ENCODE peak calls at places on chromosomes 7 and 10, in seven cellular contexts. One of them, this sample, is unnamed.

GRCh38 chr7:115232041-115232440 is 310.1 kb downstream of the MDFIC start:
- DNase-seq in osteocyte: no peak
- DNase-seq in astrocyte of the spinal cord: peak
- DNase-seq in AG09309: no peak
- DNase-seq in cardiac muscle cell: peak
- DNase-seq in HCT116: no peak
- DNase-seq in CD8-positive, alpha-beta T cell: no peak
- DNase-seq in this sample: no peak

GRCh38 chr7:2006921-2007381 is 225.8 kb downstream of the MAD1L1 start:
- DNase-seq in osteocyte: no peak
- DNase-seq in astrocyte of the spinal cord: no peak
- DNase-seq in AG09309: no peak
- DNase-seq in CD8-positive, alpha-beta T cell: no peak
- DNase-seq in cardiac muscle cell: no peak
- DNase-seq in HCT116: no peak
- DNase-seq in this sample: no peak

GRCh38 chr7:105690286-105690915 is 109.1 kb upstream of the EFCAB10 start:
- DNase-seq in AG09309: no peak
- DNase-seq in CD8-positive, alpha-beta T cell: no peak
- DNase-seq in astrocyte of the spinal cord: no peak
- DNase-seq in HCT116: no peak
- DNase-seq in osteocyte: no peak
- DNase-seq in cardiac muscle cell: no peak
- DNase-seq in this sample: no peak

GRCh38 chr10:124318076-124318475 is 100.6 kb downstream of the OAT start:
- DNase-seq in AG09309: no peak
- DNase-seq in astrocyte of the spinal cord: no peak
- DNase-seq in CD8-positive, alpha-beta T cell: peak
- DNase-seq in cardiac muscle cell: no peak
- DNase-seq in osteocyte: peak
- DNase-seq in HCT116: no peak
- DNase-seq in this sample: no peak

GRCh38 chr10:102280397-102281015 is 35.2 kb downstream of the GBF1 start:
- DNase-seq in cardiac muscle cell: peak
- DNase-seq in osteocyte: peak
- DNase-seq in AG09309: no peak
- DNase-seq in astrocyte of the spinal cord: peak
- DNase-seq in HCT116: no peak
- DNase-seq in CD8-positive, alpha-beta T cell: no peak
- DNase-seq in this sample: no peak

GRCh38 chr7:91836065-91836368 is 44.5 kb downstream of the MTERF1 start:
- DNase-seq in HCT116: no peak
- DNase-seq in astrocyte of the spinal cord: peak
- DNase-seq in osteocyte: no peak
- DNase-seq in CD8-positive, alpha-beta T cell: no peak
- DNase-seq in cardiac muscle cell: peak
- DNase-seq in AG09309: no peak
- DNase-seq in this sample: no peak

GRCh38 chr7:41640487-41640886 is 62.4 kb downstream of the INHBA start:
- DNase-seq in astrocyte of the spinal cord: peak
- DNase-seq in AG09309: no peak
- DNase-seq in cardiac muscle cell: no peak
- DNase-seq in CD8-positive, alpha-beta T cell: no peak
- DNase-seq in osteocyte: no peak
- DNase-seq in HCT116: no peak
- DNase-seq in this sample: no peak

GRCh38 chr7:137245186-137245585 is 98.3 kb downstream of the PTN start:
- DNase-seq in astrocyte of the spinal cord: no peak
- DNase-seq in cardiac muscle cell: no peak
- DNase-seq in osteocyte: no peak
- DNase-seq in AG09309: no peak
- DNase-seq in HCT116: no peak
- DNase-seq in CD8-positive, alpha-beta T cell: no peak
- DNase-seq in this sample: no peak

GRCh38 chr7:88102686-88103085 is 117.2 kb downstream of the SRI start:
- DNase-seq in astrocyte of the spinal cord: no peak
- DNase-seq in HCT116: no peak
- DNase-seq in osteocyte: no peak
- DNase-seq in AG09309: no peak
- DNase-seq in cardiac muscle cell: no peak
- DNase-seq in CD8-positive, alpha-beta T cell: no peak
- DNase-seq in this sample: no peak

GRCh38 chr10:73876971-73877370 is 2.6 kb upstream of the CAMK2G start:
- DNase-seq in AG09309: no peak
- DNase-seq in astrocyte of the spinal cord: no peak
- DNase-seq in CD8-positive, alpha-beta T cell: no peak
- DNase-seq in HCT116: no peak
- DNase-seq in cardiac muscle cell: peak
- DNase-seq in osteocyte: no peak
- DNase-seq in this sample: no peak

GRCh38 chr7:27159278-27160146 is 3.0 kb upstream of the HOXA7 start:
- DNase-seq in AG09309: no peak
- DNase-seq in osteocyte: no peak
- DNase-seq in HCT116: no peak
- DNase-seq in astrocyte of the spinal cord: peak
- DNase-seq in cardiac muscle cell: no peak
- DNase-seq in CD8-positive, alpha-beta T cell: peak
- DNase-seq in this sample: no peak

GRCh38 chr7:79091011-79091410 is 362.5 kb downstream of the MAGI2 start:
- DNase-seq in osteocyte: no peak
- DNase-seq in HCT116: no peak
- DNase-seq in CD8-positive, alpha-beta T cell: no peak
- DNase-seq in astrocyte of the spinal cord: peak
- DNase-seq in cardiac muscle cell: peak
- DNase-seq in AG09309: no peak
- DNase-seq in this sample: no peak

GRCh38 chr10:102777696-102778530 is 34.2 kb downstream of the WBP1L start:
- DNase-seq in HCT116: no peak
- DNase-seq in osteocyte: no peak
- DNase-seq in AG09309: no peak
- DNase-seq in cardiac muscle cell: no peak
- DNase-seq in CD8-positive, alpha-beta T cell: no peak
- DNase-seq in astrocyte of the spinal cord: no peak
- DNase-seq in this sample: no peak

GRCh38 chr7:36439624-36440023 is 50.0 kb downstream of the ANLN start:
- DNase-seq in osteocyte: no peak
- DNase-seq in cardiac muscle cell: peak
- DNase-seq in CD8-positive, alpha-beta T cell: no peak
- DNase-seq in astrocyte of the spinal cord: no peak
- DNase-seq in HCT116: no peak
- DNase-seq in AG09309: no peak
- DNase-seq in this sample: no peak

GRCh38 chr7:36441344-36442022 is 51.8 kb downstream of the ANLN start:
- DNase-seq in astrocyte of the spinal cord: no peak
- DNase-seq in CD8-positive, alpha-beta T cell: no peak
- DNase-seq in cardiac muscle cell: no peak
- DNase-seq in osteocyte: no peak
- DNase-seq in AG09309: no peak
- DNase-seq in HCT116: no peak
- DNase-seq in this sample: no peak

GRCh38 chr7:36438211-36438610 is 48.5 kb downstream of the ANLN start:
- DNase-seq in AG09309: no peak
- DNase-seq in HCT116: no peak
- DNase-seq in CD8-positive, alpha-beta T cell: no peak
- DNase-seq in osteocyte: no peak
- DNase-seq in astrocyte of the spinal cord: no peak
- DNase-seq in cardiac muscle cell: no peak
- DNase-seq in this sample: no peak

GRCh38 chr7:36440880-36441279 is 51.2 kb downstream of the ANLN start:
- DNase-seq in HCT116: peak
- DNase-seq in osteocyte: no peak
- DNase-seq in astrocyte of the spinal cord: peak
- DNase-seq in CD8-positive, alpha-beta T cell: no peak
- DNase-seq in cardiac muscle cell: peak
- DNase-seq in AG09309: peak
- DNase-seq in this sample: peak
- TF ChIP-seq CTCF in HCT116: peak
- TF ChIP-seq CTCF in osteocyte: peak
- TF ChIP-seq CTCF in astrocyte of the spinal cord: peak
- TF ChIP-seq CTCF in CD8-positive, alpha-beta T cell: no peak
- TF ChIP-seq CTCF in cardiac muscle cell: peak
- TF ChIP-seq CTCF in AG09309: peak
- TF ChIP-seq CTCF in this sample: peak

GRCh38 chr7:82017334-82017943 is 247.6 kb upstream of the HGF start:
- DNase-seq in AG09309: no peak
- DNase-seq in HCT116: peak
- DNase-seq in CD8-positive, alpha-beta T cell: no peak
- DNase-seq in cardiac muscle cell: peak
- DNase-seq in osteocyte: no peak
- DNase-seq in astrocyte of the spinal cord: peak
- DNase-seq in this sample: no peak
- TF ChIP-seq CTCF in AG09309: peak
- TF ChIP-seq CTCF in HCT116: peak
- TF ChIP-seq CTCF in CD8-positive, alpha-beta T cell: no peak
- TF ChIP-seq CTCF in cardiac muscle cell: peak
- TF ChIP-seq CTCF in osteocyte: peak
- TF ChIP-seq CTCF in astrocyte of the spinal cord: peak
- TF ChIP-seq CTCF in this sample: peak

GRCh38 chr7:129605038-129605437 is 6.5 kb upstream of the NRF1 start:
- DNase-seq in AG09309: no peak
- DNase-seq in astrocyte of the spinal cord: no peak
- DNase-seq in osteocyte: no peak
- DNase-seq in CD8-positive, alpha-beta T cell: no peak
- DNase-seq in cardiac muscle cell: no peak
- DNase-seq in HCT116: no peak
- DNase-seq in this sample: no peak

GRCh38 chr7:129606801-129607200 is 4.7 kb upstream of the NRF1 start:
- DNase-seq in cardiac muscle cell: no peak
- DNase-seq in HCT116: no peak
- DNase-seq in astrocyte of the spinal cord: no peak
- DNase-seq in AG09309: no peak
- DNase-seq in osteocyte: no peak
- DNase-seq in CD8-positive, alpha-beta T cell: no peak
- DNase-seq in this sample: no peak

GRCh38 chr7:129609666-129610065 is 1.9 kb upstream of the NRF1 start:
- DNase-seq in AG09309: no peak
- DNase-seq in cardiac muscle cell: no peak
- DNase-seq in HCT116: no peak
- DNase-seq in osteocyte: no peak
- DNase-seq in astrocyte of the spinal cord: no peak
- DNase-seq in CD8-positive, alpha-beta T cell: no peak
- DNase-seq in this sample: no peak

GRCh38 chr7:129605960-129606644 is 5.4 kb upstream of the NRF1 start:
- DNase-seq in osteocyte: no peak
- DNase-seq in cardiac muscle cell: no peak
- DNase-seq in astrocyte of the spinal cord: no peak
- DNase-seq in HCT116: no peak
- DNase-seq in CD8-positive, alpha-beta T cell: no peak
- DNase-seq in AG09309: no peak
- DNase-seq in this sample: no peak

DNA sequence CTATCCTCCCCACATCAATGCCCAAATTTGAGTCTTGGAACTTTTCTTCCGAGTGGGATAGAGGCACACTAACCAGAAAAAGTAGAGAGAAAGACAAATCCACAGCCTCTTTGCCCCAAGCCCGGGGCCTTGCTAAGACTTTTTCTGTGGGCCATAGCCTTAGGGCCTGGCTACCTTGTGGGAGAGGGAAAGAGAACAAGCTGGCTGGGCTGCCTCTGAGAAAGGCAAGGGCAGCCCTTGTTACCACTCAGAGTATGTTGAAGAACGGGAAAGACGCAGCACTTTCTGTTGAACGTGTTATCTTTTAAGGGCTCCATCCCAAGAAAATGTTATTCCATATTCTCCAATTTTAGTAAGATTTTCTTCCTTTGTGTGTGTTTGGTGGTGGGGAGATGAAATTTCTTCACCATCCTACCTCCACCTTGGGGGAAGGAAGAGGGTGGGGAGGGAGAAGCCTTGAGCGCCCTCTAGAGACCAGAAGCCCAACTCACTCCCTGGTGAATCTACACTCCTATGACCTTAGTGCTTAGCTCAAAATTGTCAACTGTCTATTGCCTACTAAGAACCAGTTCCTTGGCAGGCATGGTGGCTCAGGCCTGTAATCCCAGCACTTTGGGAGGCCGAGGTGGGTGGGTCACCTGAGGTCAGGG is 3.9 kb upstream of the NRF1 start:
- DNase-seq in osteocyte: no peak
- DNase-seq in cardiac muscle cell: peak
- DNase-seq in astrocyte of the spinal cord: peak
- DNase-seq in CD8-positive, alpha-beta T cell: peak
- DNase-seq in HCT116: no peak
- DNase-seq in AG09309: no peak
- DNase-seq in this sample: no peak
- TF ChIP-seq CTCF in osteocyte: peak
- TF ChIP-seq CTCF in cardiac muscle cell: peak
- TF ChIP-seq CTCF in astrocyte of the spinal cord: peak
- TF ChIP-seq CTCF in CD8-positive, alpha-beta T cell: peak
- TF ChIP-seq CTCF in HCT116: peak
- TF ChIP-seq CTCF in AG09309: peak
- TF ChIP-seq CTCF in this sample: peak

GRCh38 chr10:42961776-42962119 is 115.1 kb upstream of the RET start:
- DNase-seq in CD8-positive, alpha-beta T cell: peak
- DNase-seq in cardiac muscle cell: no peak
- DNase-seq in osteocyte: peak
- DNase-seq in astrocyte of the spinal cord: no peak
- DNase-seq in AG09309: no peak
- DNase-seq in HCT116: no peak
- DNase-seq in this sample: no peak

GRCh38 chr10:42959833-42960232 is 117.0 kb upstream of the RET start:
- DNase-seq in astrocyte of the spinal cord: no peak
- DNase-seq in cardiac muscle cell: no peak
- DNase-seq in AG09309: no peak
- DNase-seq in osteocyte: no peak
- DNase-seq in CD8-positive, alpha-beta T cell: peak
- DNase-seq in HCT116: no peak
- DNase-seq in this sample: no peak

GRCh38 chr10:42961156-42961589 is 115.7 kb upstream of the RET start:
- DNase-seq in cardiac muscle cell: no peak
- DNase-seq in CD8-positive, alpha-beta T cell: no peak
- DNase-seq in astrocyte of the spinal cord: no peak
- DNase-seq in osteocyte: no peak
- DNase-seq in AG09309: no peak
- DNase-seq in HCT116: no peak
- DNase-seq in this sample: no peak

GRCh38 chr10:42962120-42962901 is 114.6 kb upstream of the RET start:
- DNase-seq in cardiac muscle cell: no peak
- DNase-seq in AG09309: no peak
- DNase-seq in HCT116: no peak
- DNase-seq in osteocyte: peak
- DNase-seq in astrocyte of the spinal cord: no peak
- DNase-seq in CD8-positive, alpha-beta T cell: peak
- DNase-seq in this sample: no peak

DNA sequence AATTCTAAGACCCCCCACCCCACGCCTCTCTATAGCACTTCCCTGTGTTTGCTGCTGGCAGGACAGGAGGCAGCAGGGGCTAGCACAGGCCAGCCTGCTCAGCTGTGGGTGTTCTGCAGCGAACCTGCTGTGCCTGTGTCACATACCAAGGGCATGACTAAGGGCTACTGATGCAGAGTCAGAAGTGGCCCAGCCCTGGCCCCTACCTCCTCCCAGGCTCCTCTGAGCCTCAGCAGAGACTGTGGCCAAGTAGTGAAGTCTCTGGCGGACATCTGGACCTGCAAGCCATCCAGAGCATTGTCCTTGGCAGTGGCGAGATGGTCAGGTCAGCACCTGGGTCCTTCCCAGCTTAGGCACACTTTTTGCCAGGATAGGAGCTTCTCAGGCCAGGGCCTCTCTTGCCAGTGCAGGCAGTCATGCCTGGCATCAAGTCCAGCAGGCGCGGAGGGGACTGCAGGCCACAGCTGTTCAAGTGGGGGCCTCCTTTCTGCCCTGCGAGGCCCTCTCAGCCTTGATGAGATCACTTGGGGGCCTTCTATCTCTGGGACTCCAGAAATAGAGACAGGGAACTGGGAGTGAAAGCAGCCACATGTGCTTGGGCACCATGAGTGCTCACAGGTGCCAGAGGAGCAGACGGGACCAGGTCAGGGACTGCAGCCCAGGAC is 116.2 kb upstream of the RET start:
- DNase-seq in HCT116: peak
- DNase-seq in CD8-positive, alpha-beta T cell: peak
- DNase-seq in cardiac muscle cell: no peak
- DNase-seq in AG09309: no peak
- DNase-seq in osteocyte: peak
- DNase-seq in astrocyte of the spinal cord: peak
- DNase-seq in this sample: no peak
- TF ChIP-seq CTCF in HCT116: no peak
- TF ChIP-seq CTCF in CD8-positive, alpha-beta T cell: no peak
- TF ChIP-seq CTCF in cardiac muscle cell: no peak
- TF ChIP-seq CTCF in AG09309: no peak
- TF ChIP-seq CTCF in osteocyte: no peak
- TF ChIP-seq CTCF in astrocyte of the spinal cord: no peak
- TF ChIP-seq CTCF in this sample: no peak

This sample was measured in AG09319.